ENCODE peak calls at places on chromosomes 6 and 20, in five cellular contexts. One of them, this sample, is unnamed.

GRCh38 chr6:11212625-11213024 is 19.8 kb downstream of the NEDD9 start:
- DNase-seq in choroid plexus epithelial cell: peak; percentile 68
- DNase-seq in mammary epithelial cell: peak; percentile 67
- DNase-seq in heart left ventricle: peak; percentile 44
- DNase-seq in upper lobe of right lung: no peak
- DNase-seq in this sample: peak; percentile 61

GRCh38 chr6:53741417-53741816 is 53.4 kb upstream of the LRRC1 start:
- DNase-seq in choroid plexus epithelial cell: no peak
- DNase-seq in mammary epithelial cell: no peak
- DNase-seq in heart left ventricle: no peak
- DNase-seq in upper lobe of right lung: no peak
- DNase-seq in this sample: no peak

GRCh38 chr6:143545976-143546547 is 34.5 kb upstream of the FUCA2 start:
- DNase-seq in choroid plexus epithelial cell: peak; percentile 62
- DNase-seq in mammary epithelial cell: peak; percentile 50
- DNase-seq in heart left ventricle: no peak
- DNase-seq in upper lobe of right lung: no peak
- DNase-seq in this sample: no peak

GRCh38 chr6:71197267-71197666 is 91.3 kb upstream of the OGFRL1 start:
- DNase-seq in choroid plexus epithelial cell: no peak
- DNase-seq in mammary epithelial cell: peak; percentile 21
- DNase-seq in heart left ventricle: no peak
- DNase-seq in upper lobe of right lung: no peak
- DNase-seq in this sample: no peak

GRCh38 chr20:31829731-31830130 is 10.6 kb downstream of the MYLK2 start:
- DNase-seq in choroid plexus epithelial cell: no peak
- DNase-seq in mammary epithelial cell: no peak
- DNase-seq in heart left ventricle: no peak
- DNase-seq in upper lobe of right lung: no peak
- DNase-seq in this sample: peak; percentile 19

GRCh38 chr6:146985111-146985510 is 219.1 kb upstream of the STXBP5 start:
- DNase-seq in choroid plexus epithelial cell: no peak
- DNase-seq in mammary epithelial cell: no peak
- DNase-seq in heart left ventricle: no peak
- DNase-seq in upper lobe of right lung: no peak
- DNase-seq in this sample: no peak

GRCh38 chr6:18405477-18406293 is 18.5 kb downstream of the RNF144B start:
- DNase-seq in choroid plexus epithelial cell: peak; percentile 93
- DNase-seq in mammary epithelial cell: peak; percentile 91
- DNase-seq in heart left ventricle: no peak
- DNase-seq in upper lobe of right lung: no peak
- DNase-seq in this sample: no peak

GRCh38 chr6:20137837-20138236 is 74.4 kb downstream of the MBOAT1 start:
- DNase-seq in choroid plexus epithelial cell: no peak
- DNase-seq in mammary epithelial cell: no peak
- DNase-seq in heart left ventricle: no peak
- DNase-seq in upper lobe of right lung: no peak
- DNase-seq in this sample: no peak

GRCh38 chr6:137434640-137435039 is 59.6 kb downstream of the OLIG3 start:
- DNase-seq in choroid plexus epithelial cell: no peak
- DNase-seq in mammary epithelial cell: no peak
- DNase-seq in heart left ventricle: no peak
- DNase-seq in upper lobe of right lung: no peak
- DNase-seq in this sample: no peak

DNA sequence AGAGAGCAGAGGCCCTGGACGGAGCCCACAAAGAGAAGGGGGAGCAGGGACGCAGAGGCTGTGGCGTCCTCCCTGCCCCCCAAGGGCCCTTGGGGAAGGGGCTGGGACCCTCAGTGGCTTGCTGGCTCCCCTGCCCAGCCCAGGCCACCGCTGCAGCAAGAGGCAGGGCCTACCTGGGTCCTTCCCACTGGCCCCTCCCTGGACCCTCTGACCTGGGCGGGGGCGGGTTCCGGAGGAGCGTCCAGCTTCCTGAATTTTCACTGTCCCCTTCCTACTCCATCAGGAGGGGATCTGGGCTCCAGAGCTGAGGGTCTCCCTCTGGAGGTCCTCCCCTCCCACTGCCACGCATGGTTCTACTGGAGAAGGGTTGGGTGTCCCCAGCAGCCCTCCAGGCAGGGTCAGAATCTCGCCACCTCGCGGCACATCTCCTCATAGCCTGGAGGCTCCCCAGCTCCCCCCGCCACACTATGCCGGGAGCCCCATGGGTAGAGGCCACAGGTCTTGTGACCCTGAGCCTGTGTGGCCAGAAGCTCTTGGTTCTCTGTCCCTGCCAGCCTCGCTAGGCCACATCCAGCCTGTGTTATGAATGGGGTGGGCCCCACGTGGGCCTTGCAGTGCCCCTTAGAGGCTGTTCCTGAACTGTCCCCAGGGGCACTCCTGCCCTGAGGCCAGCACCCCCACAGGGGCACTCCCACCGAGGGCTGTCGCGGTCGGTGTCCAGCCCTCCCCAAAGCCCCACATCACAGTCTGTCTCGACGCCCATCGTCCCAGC is 1.0 kb upstream of the SOX18 start:
- DNase-seq in choroid plexus epithelial cell: no peak
- DNase-seq in mammary epithelial cell: no peak
- DNase-seq in heart left ventricle: no peak
- DNase-seq in upper lobe of right lung: no peak
- DNase-seq in this sample: no peak
- H3K4me3 ChIP-seq in choroid plexus epithelial cell: no peak overlapping the region
- H3K4me3 ChIP-seq in mammary epithelial cell: no peak overlapping the region
- H3K4me3 ChIP-seq in heart left ventricle: peak overlapping the region; percentile 91
- H3K4me3 ChIP-seq in upper lobe of right lung: peak overlapping the region; percentile 43
- H3K4me3 ChIP-seq in this sample: peak overlapping the region; percentile 57

GRCh38 chr20:54199283-54199682 is 8.6 kb upstream of the PFDN4 start:
- DNase-seq in choroid plexus epithelial cell: no peak
- DNase-seq in mammary epithelial cell: no peak
- DNase-seq in heart left ventricle: no peak
- DNase-seq in upper lobe of right lung: no peak
- DNase-seq in this sample: no peak
- TF ChIP-seq CTCF in choroid plexus epithelial cell: no peak
- TF ChIP-seq CTCF in mammary epithelial cell: no peak
- TF ChIP-seq CTCF in heart left ventricle: no peak
- TF ChIP-seq CTCF in upper lobe of right lung: no peak
- TF ChIP-seq CTCF in this sample: no peak

DNA sequence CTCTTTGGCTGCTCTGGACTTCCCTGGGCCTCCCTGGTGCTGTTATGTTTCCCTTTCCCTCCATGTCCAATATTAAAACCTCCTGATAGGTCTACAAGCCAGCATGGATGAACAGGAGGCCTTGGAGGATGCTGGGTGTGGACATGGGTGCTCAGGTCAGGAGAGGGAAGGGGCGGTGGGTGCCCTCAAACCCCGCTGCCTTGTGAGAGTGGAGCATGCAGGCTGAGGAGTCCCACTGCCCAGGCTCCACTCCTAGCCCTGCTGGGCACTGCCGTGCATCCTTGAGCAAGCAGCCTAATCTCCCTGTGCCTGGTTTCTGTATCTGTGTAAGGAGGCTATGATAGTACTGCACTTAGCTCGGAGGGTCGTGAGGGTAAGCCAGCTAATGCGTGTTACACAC is 18.4 kb upstream of the CCDC167 start:
- DNase-seq in choroid plexus epithelial cell: no peak
- DNase-seq in mammary epithelial cell: no peak
- DNase-seq in heart left ventricle: no peak
- DNase-seq in upper lobe of right lung: no peak
- DNase-seq in this sample: no peak
- H3K4me3 ChIP-seq in choroid plexus epithelial cell: no peak overlapping the region
- H3K4me3 ChIP-seq in mammary epithelial cell: no peak overlapping the region
- H3K4me3 ChIP-seq in heart left ventricle: no peak overlapping the region
- H3K4me3 ChIP-seq in upper lobe of right lung: no peak overlapping the region
- H3K4me3 ChIP-seq in this sample: no peak overlapping the region

GRCh38 chr6:2073476-2073875 is 171.9 kb downstream of the GMDS start:
- DNase-seq in choroid plexus epithelial cell: no peak
- DNase-seq in mammary epithelial cell: no peak
- DNase-seq in heart left ventricle: no peak
- DNase-seq in upper lobe of right lung: no peak
- DNase-seq in this sample: no peak
- TF ChIP-seq CTCF in choroid plexus epithelial cell: no peak
- TF ChIP-seq CTCF in mammary epithelial cell: no peak
- TF ChIP-seq CTCF in heart left ventricle: no peak
- TF ChIP-seq CTCF in upper lobe of right lung: no peak
- TF ChIP-seq CTCF in this sample: no peak

GRCh38 chr6:5302995-5303622 is 41.8 kb downstream of the FARS2 start:
- DNase-seq in choroid plexus epithelial cell: peak; percentile 61
- DNase-seq in mammary epithelial cell: peak; percentile 77
- DNase-seq in heart left ventricle: peak; percentile 34
- DNase-seq in upper lobe of right lung: peak; percentile 65
- DNase-seq in this sample: peak; percentile 28
- H3K4me3 ChIP-seq in choroid plexus epithelial cell: no peak overlapping the region
- H3K4me3 ChIP-seq in mammary epithelial cell: no peak overlapping the region
- H3K4me3 ChIP-seq in heart left ventricle: no peak overlapping the region
- H3K4me3 ChIP-seq in upper lobe of right lung: no peak overlapping the region
- H3K4me3 ChIP-seq in this sample: peak overlapping the region; percentile 37

DNA sequence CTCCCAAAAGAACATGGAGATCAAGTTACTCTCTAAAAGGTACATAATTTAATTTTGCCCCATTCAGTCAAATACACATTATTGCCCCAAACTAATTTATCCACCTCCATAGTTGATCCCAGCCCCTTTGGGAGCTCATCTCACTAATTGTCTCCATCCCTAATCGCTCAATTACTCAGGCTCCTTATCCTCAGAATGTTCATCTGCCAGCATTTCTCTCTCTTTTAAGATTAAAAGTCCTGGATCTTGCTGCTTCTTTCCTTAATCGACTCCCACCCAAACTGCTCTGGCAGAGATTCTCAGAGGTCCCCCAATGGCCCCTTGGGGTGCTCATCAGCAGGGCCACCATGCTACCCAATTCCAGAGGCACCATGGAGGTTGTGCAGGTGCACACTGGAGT is 18.4 kb upstream of the NNAT start:
- DNase-seq in choroid plexus epithelial cell: no peak
- DNase-seq in mammary epithelial cell: no peak
- DNase-seq in heart left ventricle: no peak
- DNase-seq in upper lobe of right lung: no peak
- DNase-seq in this sample: no peak
- TF ChIP-seq CTCF in choroid plexus epithelial cell: no peak
- TF ChIP-seq CTCF in mammary epithelial cell: no peak
- TF ChIP-seq CTCF in heart left ventricle: no peak
- TF ChIP-seq CTCF in upper lobe of right lung: no peak
- TF ChIP-seq CTCF in this sample: no peak

GRCh38 chr20:13526551-13526950 is 112.2 kb downstream of the TASP1 start:
- DNase-seq in choroid plexus epithelial cell: peak; percentile 69
- DNase-seq in mammary epithelial cell: peak; percentile 57
- DNase-seq in heart left ventricle: no peak
- DNase-seq in upper lobe of right lung: no peak
- DNase-seq in this sample: no peak

GRCh38 chr20:13524339-13524738 is 114.4 kb downstream of the TASP1 start:
- DNase-seq in choroid plexus epithelial cell: no peak
- DNase-seq in mammary epithelial cell: no peak
- DNase-seq in heart left ventricle: no peak
- DNase-seq in upper lobe of right lung: no peak
- DNase-seq in this sample: no peak

DNA sequence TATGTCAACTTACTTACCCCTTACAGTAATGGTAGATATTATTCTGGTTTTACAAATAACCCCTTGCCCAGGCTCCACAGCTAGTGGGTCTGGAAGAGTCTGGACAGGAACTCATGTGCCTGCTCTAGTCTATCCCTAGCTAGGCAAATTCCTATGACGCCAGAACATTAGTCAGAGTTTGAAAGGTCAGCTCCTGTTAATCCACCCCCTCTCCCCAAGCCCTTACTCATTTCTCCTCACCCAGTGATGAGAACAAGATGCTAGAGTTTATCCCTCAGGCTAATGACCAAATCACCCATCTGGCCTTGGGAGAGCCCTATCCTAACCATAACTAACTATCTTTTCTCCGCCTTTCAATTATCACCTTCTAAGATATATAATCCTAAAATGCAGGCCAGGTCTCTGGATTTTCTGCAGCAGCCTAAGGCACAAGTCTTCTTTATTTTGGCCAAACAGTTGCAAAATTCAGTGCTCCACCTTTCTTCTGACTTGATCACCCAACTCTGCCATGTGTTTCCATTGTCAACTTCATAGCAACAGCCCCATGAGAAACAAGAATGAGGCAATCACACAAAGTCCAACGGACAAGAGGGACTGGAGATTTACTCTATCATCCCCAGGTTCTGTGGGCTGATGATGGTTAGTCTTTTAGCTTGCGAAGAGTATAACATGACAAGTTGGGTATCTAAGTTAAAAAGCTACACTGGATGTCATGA is 113.3 kb downstream of the TASP1 start:
- DNase-seq in choroid plexus epithelial cell: peak; percentile 95
- DNase-seq in mammary epithelial cell: peak; percentile 92
- DNase-seq in heart left ventricle: no peak
- DNase-seq in upper lobe of right lung: no peak
- DNase-seq in this sample: no peak
- H3K4me3 ChIP-seq in choroid plexus epithelial cell: no peak overlapping the region
- H3K4me3 ChIP-seq in mammary epithelial cell: no peak overlapping the region
- H3K4me3 ChIP-seq in heart left ventricle: no peak overlapping the region
- H3K4me3 ChIP-seq in upper lobe of right lung: no peak overlapping the region
- H3K4me3 ChIP-seq in this sample: no peak overlapping the region

DNA sequence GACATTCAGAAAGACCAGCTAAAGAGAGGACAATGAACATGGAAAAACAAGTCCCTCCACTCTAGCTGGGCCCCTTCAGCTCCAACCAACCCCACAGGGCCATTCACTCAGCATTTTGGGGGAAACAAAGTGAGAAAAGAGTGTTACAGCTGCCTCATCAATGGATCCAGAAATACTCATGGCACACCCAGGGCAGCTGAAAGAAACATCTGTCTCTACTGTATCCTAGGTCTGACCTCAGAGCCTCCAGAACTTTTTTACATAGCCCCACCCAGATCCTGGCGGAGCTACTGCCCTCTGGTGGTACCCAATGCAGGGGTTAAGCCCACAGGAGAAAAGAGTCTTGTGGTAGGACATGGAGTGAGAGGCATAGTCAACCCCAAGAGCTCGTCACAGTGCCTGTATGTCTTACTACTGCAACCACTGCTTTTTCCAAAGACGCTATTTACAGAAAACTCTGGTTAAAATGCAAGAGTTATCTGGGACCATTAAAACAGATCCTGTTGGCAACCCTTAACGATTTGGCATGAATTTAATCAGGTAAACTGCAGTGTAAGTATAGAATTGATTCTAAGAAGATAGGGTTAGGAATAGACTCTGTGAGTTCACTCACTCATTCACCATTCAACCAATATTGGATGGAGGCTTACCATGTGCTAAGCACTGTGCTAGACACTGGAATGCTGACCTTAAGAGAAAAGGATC is 37.4 kb upstream of the FAM83C start:
- DNase-seq in choroid plexus epithelial cell: no peak
- DNase-seq in mammary epithelial cell: peak; percentile 31
- DNase-seq in heart left ventricle: no peak
- DNase-seq in upper lobe of right lung: no peak
- DNase-seq in this sample: peak; percentile 60
- TF ChIP-seq CTCF in choroid plexus epithelial cell: peak; percentile 58
- TF ChIP-seq CTCF in mammary epithelial cell: peak; percentile 61
- TF ChIP-seq CTCF in heart left ventricle: peak; percentile 41
- TF ChIP-seq CTCF in upper lobe of right lung: peak; percentile 37
- TF ChIP-seq CTCF in this sample: peak; percentile 47